ENCODE peak calls at places on chromosomes 3 and 15, in five cellular contexts. T is posterior cingulate gyrus, M is H54, F is upper lobe of right lung, A is posterior vena cava. V is an unnamed sample.

GRCh38 chr3:153681057-153681456 is 440.1 kb upstream of the ARHGEF26 start:
- DNase-seq in F (no peak), A (no peak), M (no peak), T (no peak), V (no peak)

GRCh38 chr3:113261996-113262665 is 50.8 kb downstream of the BOC start:
- DNase-seq in A (no peak), T (no peak), M (peak), F (no peak), V (no peak)

GRCh38 chr15:79549196-79549595 is 117.1 kb downstream of the MINAR1 start:
- DNase-seq in F (no peak), M (no peak), T (no peak), A (no peak), V (no peak)

GRCh38 chr15:101086394-101087171 is 165.3 kb downstream of the CHSY1 start:
- DNase-seq in F (no peak), M (no peak), A (no peak), T (no peak), V (peak)

GRCh38 chr15:51837784-51838183 is 8.3 kb downstream of the TMOD3 start:
- DNase-seq in A (no peak), F (no peak), M (no peak), T (no peak), V (no peak)

GRCh38 chr3:172530101-172530561 is 6.9 kb upstream of the TNFSF10 start:
- DNase-seq in A (no peak), F (no peak), M (no peak), T (no peak), V (no peak)

GRCh38 chr3:157159037-157159761 is 748 bp downstream of the CCNL1 start:
- DNase-seq in M (no peak), F (peak), T (peak), A (peak), V (peak)

GRCh38 chr15:87722941-87723691 is 533.4 kb downstream of the NTRK3 start:
- DNase-seq in T (no peak), F (no peak), M (no peak), A (no peak), V (no peak)

GRCh38 chr3:98551754-98552153 is 20.0 kb downstream of the GPR15 start:
- DNase-seq in A (no peak), F (no peak), T (no peak), M (no peak), V (no peak)

GRCh38 chr3:177776656-177777055 is 579.4 kb upstream of the TBL1XR1 start:
- DNase-seq in T (no peak), A (no peak), M (peak), F (no peak), V (no peak)

GRCh38 chr15:37143351-37143750 is 43.0 kb upstream of the MEIS2 start:
- DNase-seq in A (no peak), M (no peak), F (no peak), T (no peak), V (no peak)

V was measured in spleen.